ENCODE peak calls at places on chromosomes 11 and 22, in four cellular contexts. R, J, W and D are unnamed samples.

GRCh38 chr11:33980896-33981295 is 70.6 kb upstream of the CAPRIN1 start:
- DNase-seq in R (no peak), J (no peak), W (no peak), D (no peak)

GRCh38 chr11:68948496-68948895 is 32.3 kb downstream of the MRGPRD start:
- DNase-seq in R (no peak), J (no peak), W (no peak), D (no peak)

GRCh38 chr11:33620423-33621120 is 80.1 kb downstream of the C11orf91 start:
- DNase-seq in R (no peak), J (no peak), W (no peak), D (no peak)

GRCh38 chr22:27513021-27513420 is 288.5 kb downstream of the MN1 start:
- DNase-seq in R (no peak), J (no peak), W (no peak), D (no peak)

GRCh38 chr22:38766076-38766777 is 10.4 kb upstream of the SUN2 start:
- DNase-seq in R (peak; percentile 41), J (no peak), W (peak; percentile 55), D (no peak)

GRCh38 chr11:80320765-80321164 is 879.9 kb upstream of the TENM4 start:
- DNase-seq in R (no peak), J (no peak), W (no peak), D (no peak)

GRCh38 chr11:91921974-91922373 is 302.6 kb upstream of the FAT3 start:
- DNase-seq in R (no peak), J (no peak), W (no peak), D (no peak)

GRCh38 chr22:27113211-27114030 is 456.0 kb downstream of the MIAT start:
- DNase-seq in R (no peak), J (peak; percentile 65), W (no peak), D (no peak)

GRCh38 chr11:75652936-75653335 is 15.9 kb downstream of the MAP6 start:
- DNase-seq in R (no peak), J (no peak), W (no peak), D (no peak)

GRCh38 chr22:25210831-25211230 is 8.6 kb upstream of the CRYBB2 start:
- DNase-seq in R (no peak), J (no peak), W (no peak), D (no peak)

GRCh38 chr11:93000511-93001476 is 31.3 kb downstream of the MTNR1B start:
- DNase-seq in R (no peak), J (no peak), W (no peak), D (no peak)

GRCh38 chr11:134253189-134253993 is at the start of the genes ACAD8 and THYN1:
- DNase-seq in R (peak; percentile 96), J (peak; percentile 98), W (peak; percentile 95), D (peak; percentile 75)

GRCh38 chr11:104999716-105000115 is 23.3 kb downstream of the CASP5 start:
- DNase-seq in R (no peak), J (no peak), W (no peak), D (no peak)

GRCh38 chr11:68115285-68115684 is 5.9 kb downstream of the CHKA start:
- DNase-seq in R (no peak), J (no peak), W (no peak), D (no peak)

GRCh38 chr11:16815047-16815767 is 76.8 kb downstream of the C11orf58 start:
- DNase-seq in R (peak; percentile 79), J (peak; percentile 59), W (no peak), D (no peak)

GRCh38 chr11:1438261-1438966 is 48.2 kb downstream of the MOB2 start:
- DNase-seq in R (no peak), J (no peak), W (no peak), D (no peak)

GRCh38 chr11:64540426-64540825 is 50.6 kb upstream of the SLC22A12 start:
- DNase-seq in R (no peak), J (no peak), W (no peak), D (no peak)

GRCh38 chr11:109971184-109971523 is 122.0 kb upstream of the ZC3H12C start:
- DNase-seq in R (no peak), J (peak; percentile 16), W (no peak), D (no peak)

GRCh38 chr11:1267441-1268100 is 41.9 kb downstream of the TOLLIP start:
- DNase-seq in R (no peak), J (no peak), W (no peak), D (no peak)

GRCh38 chr11:78168539-78169477 is 19.6 kb downstream of the KCTD21 start:
- DNase-seq in R (peak; percentile 87), J (peak; percentile 91), W (no peak), D (no peak)

GRCh38 chr11:5226732-5227327 is at the start of gene HBB:
- DNase-seq in R (no peak), J (no peak), W (no peak), D (no peak)

GRCh38 chr11:105613183-105613582 is 3.3 kb downstream of the GRIA4 start:
- DNase-seq in R (no peak), J (no peak), W (no peak), D (no peak)

GRCh38 chr11:102552447-102553200 is 22.1 kb upstream of the MMP7 start:
- DNase-seq in R (no peak), J (no peak), W (no peak), D (no peak)

GRCh38 chr11:46918087-46918751 is at the start of gene LRP4:
- DNase-seq in R (peak; percentile 66), J (peak; percentile 66), W (peak; percentile 39), D (no peak)

GRCh38 chr11:22199243-22199642 is 6.4 kb downstream of the ANO5 start:
- DNase-seq in R (no peak), J (no peak), W (no peak), D (no peak)

GRCh38 chr11:1054143-1055108 is 17.9 kb upstream of the MUC6 start:
- DNase-seq in R (peak; percentile 10), J (no peak), W (no peak), D (no peak)

GRCh38 chr22:17422736-17423343 is 53.6 kb downstream of the CECR2 start:
- DNase-seq in R (no peak), J (no peak), W (no peak), D (no peak)

GRCh38 chr11:76161261-76161961 is 44.9 kb downstream of the WNT11 start:
- DNase-seq in R (peak; percentile 39), J (peak; percentile 52), W (no peak), D (no peak)

GRCh38 chr22:25334091-25334490 is 114.7 kb downstream of the CRYBB2 start:
- DNase-seq in R (peak; percentile 78), J (peak; percentile 32), W (peak; percentile 27), D (no peak)

GRCh38 chr11:63014408-63015055 is 1.1 kb downstream of the SLC22A8 start:
- DNase-seq in R (no peak), J (no peak), W (no peak), D (no peak)

DNA sequence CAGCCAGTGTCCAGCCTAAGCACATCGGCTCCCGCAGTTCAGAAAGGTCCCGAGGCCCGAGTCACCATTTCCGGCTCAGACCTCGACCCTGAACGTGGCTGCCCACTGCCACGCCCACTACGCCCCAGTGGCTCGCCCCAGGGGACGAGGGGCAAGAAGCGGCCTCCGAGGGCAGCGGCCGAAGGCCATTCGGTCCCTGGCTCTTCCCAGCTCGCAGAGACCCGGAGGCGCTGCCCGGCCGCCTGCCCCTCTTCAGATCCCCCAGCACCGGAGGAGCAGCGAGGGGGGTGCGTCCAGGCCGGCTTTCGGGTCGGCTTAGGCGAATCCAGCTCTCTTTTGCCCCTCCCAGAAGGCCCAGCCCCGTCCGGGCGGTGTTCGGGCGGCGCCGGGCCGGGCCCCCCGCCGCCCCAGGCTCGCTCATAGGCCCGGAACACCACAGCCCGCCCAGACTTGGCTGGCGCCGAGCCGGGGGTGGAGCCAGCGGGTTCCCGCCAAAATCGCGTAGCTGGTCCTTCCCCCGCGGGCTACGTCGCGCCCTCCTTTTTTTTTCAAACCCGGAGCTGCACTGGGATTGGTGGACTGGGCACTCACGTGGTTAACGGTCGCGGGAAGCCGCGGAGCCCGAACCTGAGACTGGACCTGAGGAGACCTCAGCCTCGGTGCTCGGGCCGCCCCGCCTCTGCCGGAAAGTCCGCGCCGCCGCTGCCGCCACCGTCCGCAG is at the start of gene WEE1:
- DNase-seq in R (peak; percentile 99), J (peak; percentile 98), W (peak; percentile 95), D (peak; percentile 74)
- H3K4me1 ChIP-seq in R (peaks cover 30% of the 10 kb centered on the region), J (peaks cover 28% of the 10 kb centered on the region), W (peaks cover 11% of the 10 kb centered on the region), D (peaks cover 73% of the 10 kb centered on the region)

DNA sequence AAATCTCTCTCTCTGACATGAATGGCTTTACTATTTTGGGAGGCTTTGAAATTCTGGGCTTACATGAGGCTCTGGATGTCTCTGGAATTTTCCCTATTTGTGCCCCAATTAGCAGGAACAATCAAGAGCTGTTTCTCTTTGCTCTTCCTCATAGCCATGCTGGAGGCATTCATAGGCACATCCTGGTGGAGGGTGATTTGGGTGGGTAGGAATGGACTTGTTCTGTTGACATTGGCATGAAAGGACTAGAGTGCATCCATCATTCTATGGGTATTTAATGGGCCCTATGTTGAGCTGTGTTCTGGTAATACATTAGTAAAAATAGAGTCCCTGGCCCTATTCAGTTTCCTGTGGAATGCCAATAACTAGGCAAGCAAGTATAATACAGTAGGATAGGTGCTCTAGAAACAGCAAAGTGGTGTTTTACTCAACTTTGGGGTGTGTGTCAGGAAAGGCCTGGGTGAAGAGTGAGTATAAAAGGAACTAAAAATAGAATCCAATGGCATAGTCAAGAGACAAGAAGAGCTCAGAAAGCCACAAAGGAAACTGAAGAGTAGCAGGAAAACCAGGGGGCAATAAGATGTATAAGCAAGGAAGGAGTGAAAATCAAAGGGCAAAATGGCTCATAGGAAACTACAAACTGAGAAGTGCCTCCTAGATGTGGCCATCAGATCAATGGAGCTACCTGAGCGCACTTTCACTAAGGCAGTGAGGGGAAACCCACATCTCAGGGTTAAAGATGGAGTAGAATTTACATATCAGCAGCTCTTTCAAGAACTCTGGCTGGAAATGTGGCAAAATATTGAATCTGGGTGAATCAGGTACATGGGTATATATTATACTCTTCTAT is 45.0 kb downstream of the CWC15 start:
- DNase-seq in R (no peak), J (no peak), W (no peak), D (no peak)
- H3K4me3 ChIP-seq in R (no peak overlapping the region), J (no peak overlapping the region), W (no peak overlapping the region), D (no peak overlapping the region)

GRCh38 chr11:117525866-117526265 is 198.2 kb downstream of the CEP164 start:
- DNase-seq in R (no peak), J (no peak), W (no peak), D (no peak)

GRCh38 chr11:117524784-117525183 is 197.1 kb downstream of the CEP164 start:
- DNase-seq in R (no peak), J (no peak), W (no peak), D (no peak)

GRCh38 chr11:117529767-117530166 is 202.1 kb downstream of the CEP164 start:
- DNase-seq in R (no peak), J (no peak), W (no peak), D (no peak)

GRCh38 chr11:117532568-117532967 is 204.9 kb downstream of the CEP164 start:
- DNase-seq in R (no peak), J (no peak), W (no peak), D (no peak)

GRCh38 chr11:117528061-117528780 is 200.6 kb downstream of the CEP164 start:
- DNase-seq in R (no peak), J (no peak), W (no peak), D (no peak)
- H3K27ac ChIP-seq in R (no peak overlapping the region), J (no peak overlapping the region), W (no peak overlapping the region), D (no peak overlapping the region)

GRCh38 chr11:125373426-125374391 is 122.4 kb downstream of the FEZ1 start:
- DNase-seq in R (peak; percentile 41), J (peak; percentile 58), W (no peak), D (no peak)
- H3K4me1 ChIP-seq in R (peaks cover 32% of the 10 kb centered on the region), J (peaks cover 39% of the 10 kb centered on the region), W (no peaks in the 10 kb centered on the region), D (peaks cover 11% of the 10 kb centered on the region)